ENCODE peak calls at places on chromosomes 4 and X, in five cellular contexts. R is endodermal cell, U is foreskin keratinocyte, F is uterus, A is heart right ventricle. O is an unnamed sample.

GRCh38 chr4:139934786-139935330 is 219.1 kb downstream of the MAML3 start:
- DNase-seq in U (peak), R (no peak), A (no peak), F (no peak), O (no peak)

GRCh38 chr4:102429553-102429952 is 71.6 kb upstream of the NFKB1 start:
- DNase-seq in A (no peak), R (no peak), U (peak), F (no peak), O (no peak)

GRCh38 chrX:111830561-111830960 is 45.4 kb upstream of the TRPC5OS start:
- DNase-seq in A (no peak), R (no peak), F (no peak), U (no peak), O (no peak)

GRCh38 chr4:22237155-22237751 is 278.6 kb downstream of the ADGRA3 start:
- DNase-seq in A (no peak), U (no peak), R (peak), F (peak), O (peak)

GRCh38 chr4:123415977-123416376 is 19.4 kb downstream of the SPRY1 start:
- DNase-seq in F (no peak), R (no peak), A (no peak), U (peak), O (no peak)

GRCh38 chrX:12912786-12913185 is 6.4 kb downstream of the TLR8 start:
- DNase-seq in A (no peak), U (no peak), F (no peak), R (no peak), O (no peak)

GRCh38 chrX:103157511-103158316 is 57.2 kb upstream of the BEX4 start:
- DNase-seq in A (peak), U (no peak), R (peak), F (no peak), O (peak)

GRCh38 chr4:72857787-72858186 is 211.7 kb downstream of the COX18 start:
- DNase-seq in F (peak), U (no peak), A (no peak), R (no peak), O (no peak)

GRCh38 chr4:16250665-16251365 is 24.5 kb upstream of the TAPT1 start:
- DNase-seq in R (no peak), U (no peak), F (no peak), A (no peak), O (no peak)

GRCh38 chr4:33060873-33061542 is 2340.8 kb downstream of the PCDH7 start:
- DNase-seq in R (peak), U (no peak), A (peak), F (no peak), O (peak)

GRCh38 chr4:28675582-28675981 is 1814.9 kb downstream of the STIM2 start:
- DNase-seq in R (no peak), U (no peak), A (no peak), F (no peak), O (no peak)

GRCh38 chrX:40423299-40423698 is 157.5 kb upstream of the ATP6AP2 start:
- DNase-seq in A (no peak), F (no peak), U (no peak), R (no peak), O (no peak)

GRCh38 chrX:149531599-149531998 is 9.2 kb upstream of the EOLA1 start:
- DNase-seq in U (no peak), A (no peak), R (no peak), F (no peak), O (no peak)

GRCh38 chr4:8112672-8113071 is 45.9 kb downstream of the ABLIM2 start:
- DNase-seq in A (no peak), R (no peak), F (no peak), U (no peak), O (no peak)

GRCh38 chr4:104494822-104495559 is at the start of gene CXXC4:
- DNase-seq in U (no peak), F (peak), R (peak), A (peak), O (peak)

GRCh38 chr4:186852078-186852420 is 128.4 kb upstream of the FAT1 start:
- DNase-seq in U (peak), F (no peak), A (no peak), R (no peak), O (no peak)

GRCh38 chrX:38513087-38513742 is 48.1 kb upstream of the TSPAN7 start:
- DNase-seq in A (no peak), U (peak), F (no peak), R (no peak), O (no peak)

GRCh38 chr4:147816382-147817254 is 84.7 kb downstream of the ARHGAP10 start:
- DNase-seq in R (no peak), F (no peak), A (peak), U (no peak), O (no peak)

GRCh38 chrX:10125248-10125615 is 31.5 kb upstream of the CLCN4 start:
- DNase-seq in U (no peak), R (no peak), A (no peak), F (no peak), O (no peak)

GRCh38 chr4:94882756-94883155 is 125.0 kb downstream of the BMPR1B start:
- DNase-seq in F (no peak), R (no peak), U (peak), A (no peak), O (no peak)

GRCh38 chrX:154051210-154051810 is 31.6 kb upstream of the IRAK1 start:
- DNase-seq in R (peak), U (no peak), A (peak), F (peak), O (peak)

GRCh38 chr4:110609044-110609750 is 13.7 kb downstream of the PITX2 start:
- DNase-seq in R (peak), F (no peak), U (no peak), A (no peak), O (no peak)

GRCh38 chr4:99679204-99679603 is 21.6 kb upstream of the C4orf54 start:
- DNase-seq in A (peak), F (no peak), U (no peak), R (no peak), O (peak)

GRCh38 chr4:25271866-25272265 is 38.0 kb downstream of the PI4K2B start:
- DNase-seq in A (no peak), R (no peak), U (no peak), F (no peak), O (no peak)

GRCh38 chr4:6701371-6701770 is 7.7 kb downstream of the S100P start:
- DNase-seq in A (no peak), R (peak), F (no peak), U (no peak), O (peak)

GRCh38 chr4:108168672-108169562 is at the start of gene LEF1:
- DNase-seq in U (no peak), F (no peak), R (peak), A (no peak), O (peak)

DNA sequence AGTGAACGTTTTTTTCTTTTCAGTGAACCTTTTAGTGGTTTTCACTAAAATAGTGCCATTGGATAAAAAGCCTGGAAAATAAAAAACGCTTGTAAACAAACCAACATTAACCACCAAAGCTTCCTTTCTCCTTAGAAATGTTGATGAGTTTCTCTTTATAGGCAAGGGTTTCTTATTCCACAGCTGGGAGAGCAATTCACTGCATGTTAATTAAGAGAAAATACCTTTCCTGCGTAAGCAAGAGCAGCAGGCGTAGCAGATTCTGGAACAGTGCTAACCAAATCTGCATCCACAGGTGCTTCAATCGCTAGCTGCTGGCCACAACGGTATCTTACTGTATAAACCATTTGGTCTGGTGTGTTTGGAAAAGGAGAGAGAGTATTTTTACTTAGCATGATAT is 13.3 kb upstream of the AASDH start:
- DNase-seq in A (no peak), R (no peak), F (no peak), U (no peak), O (no peak)
- H3K27ac ChIP-seq in A (no peak), R (no peak), F (no peak), U (no peak), O (no peak)

DNA sequence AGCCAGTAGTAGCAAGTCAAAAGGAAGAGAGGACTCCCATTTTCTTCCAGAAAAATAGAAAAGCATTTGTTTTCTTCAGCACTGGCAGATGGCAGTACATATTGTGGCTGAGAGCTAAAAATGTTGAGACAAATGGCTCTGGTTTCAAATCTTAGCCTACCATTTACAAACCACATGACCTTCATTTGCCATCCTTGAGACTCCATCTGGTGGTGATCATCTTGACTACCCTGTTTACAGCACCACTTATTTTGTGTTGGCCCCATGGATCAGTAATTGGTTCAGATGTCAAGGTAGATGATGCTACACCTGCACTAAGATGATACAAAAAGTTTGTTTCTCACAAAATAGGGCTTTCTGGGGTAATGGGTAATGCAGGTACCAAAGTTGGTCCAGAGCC is 951.8 kb upstream of the IGFBP7 start:
- DNase-seq in R (no peak), U (no peak), F (no peak), A (no peak), O (no peak)
- TF ChIP-seq CTCF in R (peak), U (peak), F (no peak), A (no peak), O (peak)

GRCh38 chrX:41452565-41452964 is 5.4 kb downstream of the NYX start:
- DNase-seq in R (no peak), U (no peak), F (no peak), A (no peak), O (no peak)
- H3K27ac ChIP-seq in R (no peak), U (no peak), F (peak), A (no peak), O (no peak)

DNA sequence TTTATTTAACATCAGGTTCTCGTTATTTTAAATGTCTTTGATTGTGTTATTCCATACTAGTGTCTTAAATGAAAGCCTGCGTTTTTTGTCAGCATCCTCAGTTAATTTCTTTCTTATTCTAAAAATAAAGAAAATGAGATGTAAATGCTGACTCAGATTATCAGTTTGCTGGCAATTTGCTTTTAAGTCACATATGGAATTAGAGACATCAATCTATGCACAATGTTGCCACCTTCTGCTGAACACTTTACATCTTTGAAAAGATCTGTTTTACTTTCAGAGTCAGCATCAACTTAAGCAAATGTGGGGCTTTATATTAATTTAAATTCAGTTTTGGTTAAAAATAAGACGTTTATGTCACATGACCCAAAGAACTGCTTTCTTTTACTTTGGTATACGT is 99.2 kb downstream of the ADGRL3 start:
- DNase-seq in A (no peak), U (no peak), R (no peak), F (no peak), O (no peak)
- TF ChIP-seq CTCF in A (no peak), U (no peak), R (no peak), F (no peak), O (no peak)

DNA sequence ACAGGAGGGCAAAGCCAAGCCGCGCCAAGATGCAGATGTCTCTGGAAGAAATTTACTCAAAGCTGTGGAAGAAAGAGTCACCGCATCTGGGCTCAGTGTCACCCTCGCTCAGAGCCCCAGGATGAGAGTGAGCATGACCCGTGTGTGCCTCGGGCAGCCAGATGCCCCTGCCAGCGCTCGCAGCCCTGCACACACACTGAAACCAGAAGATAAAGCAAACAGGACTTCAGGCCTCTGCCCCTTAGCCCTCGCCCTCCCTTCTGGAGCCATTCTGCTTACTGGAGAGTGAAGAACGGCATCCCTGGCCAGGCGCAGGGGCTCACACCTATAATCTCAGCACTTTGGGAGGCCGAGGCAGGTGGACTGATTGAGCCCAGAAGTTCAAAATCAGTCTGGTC is 103.0 kb downstream of the IRF2 start:
- DNase-seq in A (no peak), R (peak), F (no peak), U (no peak), O (no peak)
- H3K27ac ChIP-seq in A (no peak), R (no peak), F (no peak), U (no peak), O (no peak)

GRCh38 chrX:8183281-8183680 is 12.2 kb upstream of the VCX2 start:
- DNase-seq in U (no peak), R (no peak), A (no peak), F (no peak), O (no peak)

GRCh38 chrX:8179653-8180052 is 8.6 kb upstream of the VCX2 start:
- DNase-seq in U (no peak), A (no peak), R (no peak), F (no peak), O (no peak)
- TF ChIP-seq CTCF in U (peak), A (no peak), R (peak), F (no peak), O (no peak)

DNA sequence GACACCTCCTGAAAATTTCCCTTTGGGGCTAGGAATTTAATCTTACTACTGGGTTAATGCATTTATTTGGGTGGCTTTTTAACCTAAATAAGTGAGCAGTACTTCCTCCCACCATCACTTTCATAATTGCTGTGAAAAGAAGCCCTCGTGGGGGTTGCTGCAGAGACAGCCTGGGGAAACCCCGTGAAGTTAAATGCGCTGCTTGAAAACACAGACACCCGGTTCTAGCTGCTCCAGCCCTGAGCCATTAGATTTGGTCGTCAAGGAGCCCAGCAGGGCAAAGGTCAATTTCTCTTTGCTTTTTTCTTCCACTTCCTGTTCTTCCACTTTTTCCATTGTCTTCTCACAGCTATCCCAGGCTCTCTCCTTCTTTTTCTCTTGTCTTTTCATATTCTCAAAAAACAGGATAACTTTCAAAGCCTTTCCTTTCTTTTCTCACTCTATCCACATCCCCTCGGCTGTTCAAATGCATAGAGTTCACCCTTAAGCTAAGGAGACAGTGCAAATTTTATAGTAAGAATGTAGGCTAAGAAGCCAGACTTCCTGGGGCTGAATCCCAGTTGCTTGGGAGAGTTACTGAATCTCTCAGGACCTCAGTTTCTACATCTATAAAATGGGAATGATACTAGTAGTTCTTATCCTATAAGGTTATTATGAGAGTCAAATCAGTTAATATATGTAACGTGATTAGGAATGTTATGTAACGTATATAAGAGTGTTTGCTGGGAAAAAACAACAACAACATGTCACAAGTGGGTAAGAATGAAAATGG is 91.5 kb upstream of the ZNF827 start:
- DNase-seq in R (no peak), F (no peak), A (no peak), U (no peak), O (no peak)
- H3K27ac ChIP-seq in R (no peak), F (no peak), A (no peak), U (no peak), O (no peak)

GRCh38 chrX:11724122-11725017 is 33.7 kb upstream of the MSL3 start:
- DNase-seq in A (peak), U (no peak), F (peak), R (no peak), O (peak)
- TF ChIP-seq CTCF in A (peak), U (peak), F (peak), R (peak), O (peak)

O was measured in WERI-Rb-1.